ENCODE peak calls at places on chromosomes 7 and 10, in eight cellular contexts. U is A549, C is foreskin fibroblast, N is heart left ventricle, W is PC-9, F is adipocyte, B is HepG2, Q is cardiac fibroblast. K is an unnamed sample.
A peak's percentile ranks its signal among the peaks of the same experiment; 100 is the strongest.

GRCh38 chr7:1938788-1939433 is 268.8 kb downstream of the ELFN1 start:
- DNase-seq in F (no peak), N (peak; percentile 28), U (no peak), W (no peak), C (no peak), Q (no peak), B (no peak), K (no peak)

GRCh38 chr7:94050046-94050445 is 45.9 kb upstream of the BET1 start:
- DNase-seq in C (no peak), W (no peak), Q (no peak), F (no peak), N (no peak), U (no peak), B (no peak), K (no peak)

GRCh38 chr10:69089638-69090599 is 2.0 kb downstream of the SRGN start:
- DNase-seq in C (no peak), Q (peak; percentile 49), N (no peak), B (no peak), U (no peak), F (no peak), W (no peak), K (no peak)

GRCh38 chr10:16915308-16915707 is 98.1 kb upstream of the RSU1 start:
- DNase-seq in W (no peak), Q (no peak), B (no peak), N (no peak), U (no peak), F (no peak), C (no peak), K (no peak)

GRCh38 chr7:141737118-141737835 is 881 bp upstream of the SSBP1 start:
- DNase-seq in C (peak; percentile 4), N (no peak), U (peak; percentile 33), W (peak; percentile 35), Q (peak; percentile 19), B (peak; percentile 25), F (no peak), K (no peak)

GRCh38 chr10:121935702-121936101 is 7.9 kb upstream of the ATE1 start:
- DNase-seq in Q (no peak), C (peak; percentile 73), W (no peak), B (peak; percentile 96), U (peak; percentile 91), F (peak; percentile 57), N (no peak), K (no peak)

GRCh38 chr7:116329845-116330503 is 119.6 kb downstream of the TES start:
- DNase-seq in B (no peak), F (peak; percentile 42), Q (no peak), W (no peak), N (no peak), U (no peak), C (peak; percentile 59), K (no peak)

GRCh38 chr7:53642361-53642760 is 606.9 kb downstream of the POM121L12 start:
- DNase-seq in W (no peak), Q (no peak), U (no peak), F (no peak), C (no peak), B (no peak), N (no peak), K (no peak)

GRCh38 chr10:79322616-79323566 is 24.4 kb upstream of the PPIF start:
- DNase-seq in N (peak; percentile 51), C (peak; percentile 87), Q (peak; percentile 76), W (peak; percentile 75), B (no peak), F (peak; percentile 74), U (no peak), K (no peak)

GRCh38 chr7:43583424-43584199 is 704 bp downstream of the STK17A start:
- DNase-seq in U (peak; percentile 75), W (peak; percentile 73), Q (peak; percentile 56), F (peak; percentile 81), C (peak; percentile 77), B (peak; percentile 25), N (peak; percentile 86), K (no peak)

GRCh38 chr10:55631071-55631654 is 729.9 kb downstream of the ZWINT start:
- DNase-seq in U (peak; percentile 70), W (peak; percentile 80), F (peak; percentile 7), B (no peak), C (peak; percentile 1), Q (peak; percentile 18), N (peak; percentile 39), K (no peak)

GRCh38 chr7:90599892-90600555 is 3.9 kb downstream of the CDK14 start:
- DNase-seq in W (no peak), N (no peak), U (no peak), C (no peak), B (no peak), F (peak; percentile 53), Q (peak; percentile 74), K (no peak)

GRCh38 chr10:22338260-22338894 is 6.9 kb upstream of the SPAG6 start:
- DNase-seq in Q (no peak), F (no peak), B (no peak), C (no peak), U (no peak), N (no peak), W (no peak), K (no peak)

GRCh38 chr10:114967071-114967470 is 29.1 kb downstream of the TRUB1 start:
- DNase-seq in F (peak; percentile 60), W (no peak), N (no peak), U (no peak), Q (peak; percentile 77), C (no peak), B (peak; percentile 7), K (no peak)

GRCh38 chr10:9228770-9229169 is 1174.3 kb downstream of the GATA3 start:
- DNase-seq in B (no peak), U (no peak), N (no peak), C (peak; percentile 83), Q (no peak), W (peak; percentile 37), F (peak; percentile 63), K (no peak)

GRCh38 chr7:114081606-114082425 is 163.0 kb upstream of the PPP1R3A start:
- DNase-seq in N (no peak), C (peak; percentile 86), F (peak; percentile 79), Q (peak; percentile 70), W (peak; percentile 41), B (peak; percentile 16), U (peak; percentile 54), K (peak; percentile 7)

GRCh38 chr7:72334733-72335132 is 77.4 kb downstream of the CALN1 start:
- DNase-seq in B (no peak), N (no peak), Q (no peak), C (no peak), F (no peak), W (no peak), U (no peak), K (no peak)

GRCh38 chr10:93068411-93069244 is 5.1 kb upstream of the CYP26A1 start:
- DNase-seq in Q (peak; percentile 58), B (no peak), F (peak; percentile 59), W (no peak), C (peak; percentile 61), U (peak; percentile 57), N (no peak), K (no peak)

GRCh38 chr7:43648725-43649406 is 66.0 kb downstream of the STK17A start:
- DNase-seq in Q (peak; percentile 93), N (no peak), B (no peak), C (peak; percentile 71), W (no peak), U (no peak), F (peak; percentile 70), K (no peak)

GRCh38 chr7:25894002-25894901 is 257.7 kb upstream of the NFE2L3 start:
- DNase-seq in F (no peak), C (no peak), W (no peak), N (no peak), Q (no peak), U (peak; percentile 43), B (peak; percentile 45), K (no peak)

GRCh38 chr7:116522247-116522646 is 2.6 kb upstream of the CAV1 start:
- DNase-seq in C (peak; percentile 87), B (peak; percentile 10), U (peak; percentile 80), Q (peak; percentile 94), N (no peak), W (peak; percentile 32), F (peak; percentile 74), K (peak; percentile 63)

GRCh38 chr7:82441916-82442478 is 1.6 kb downstream of the CACNA2D1 start:
- DNase-seq in F (peak; percentile 41), W (no peak), U (peak; percentile 18), Q (peak; percentile 45), B (no peak), N (no peak), C (peak; percentile 35), K (no peak)

GRCh38 chr7:82444220-82445049 is 858 bp upstream of the CACNA2D1 start:
- DNase-seq in C (no peak), Q (no peak), F (no peak), N (no peak), W (no peak), B (no peak), U (peak; percentile 80), K (no peak)

GRCh38 chr7:82443044-82443800 is at the start of gene CACNA2D1:
- DNase-seq in Q (no peak), F (peak; percentile 81), N (peak; percentile 48), C (peak; percentile 77), B (no peak), U (no peak), W (peak; percentile 39), K (no peak)

GRCh38 chr7:82443801-82444219 is 233 bp upstream of the CACNA2D1 start:
- DNase-seq in B (no peak), U (peak; percentile 93), F (peak; percentile 92), Q (peak; percentile 91), C (peak; percentile 94), N (peak; percentile 91), W (peak; percentile 66), K (peak; percentile 47)

GRCh38 chr7:82442492-82443043 is 1.0 kb downstream of the CACNA2D1 start:
- DNase-seq in N (peak; percentile 28), B (no peak), W (no peak), Q (peak; percentile 36), U (peak; percentile 38), C (no peak), F (peak; percentile 59), K (no peak)
- H3K4me3 ChIP-seq in N (peak overlapping the region; percentile 82), B (no peak overlapping the region), W (peak overlapping the region; percentile 95), Q (peak overlapping the region; percentile 89), U (peak overlapping the region; percentile 91), C (peak overlapping the region; percentile 83), F (peak overlapping the region; percentile 96), K (peak overlapping the region; percentile 80)

GRCh38 chr7:28330384-28331070 is 81.8 kb upstream of the CREB5 start:
- DNase-seq in C (peak; percentile 44), N (no peak), F (no peak), B (no peak), W (no peak), Q (peak; percentile 25), U (no peak), K (no peak)
- H3K4me3 ChIP-seq in C (no peak overlapping the region), N (no peak overlapping the region), F (peak overlapping the region; percentile 58), B (no peak overlapping the region), W (no peak overlapping the region), Q (no peak overlapping the region), U (no peak overlapping the region), K (no peak overlapping the region)

DNA sequence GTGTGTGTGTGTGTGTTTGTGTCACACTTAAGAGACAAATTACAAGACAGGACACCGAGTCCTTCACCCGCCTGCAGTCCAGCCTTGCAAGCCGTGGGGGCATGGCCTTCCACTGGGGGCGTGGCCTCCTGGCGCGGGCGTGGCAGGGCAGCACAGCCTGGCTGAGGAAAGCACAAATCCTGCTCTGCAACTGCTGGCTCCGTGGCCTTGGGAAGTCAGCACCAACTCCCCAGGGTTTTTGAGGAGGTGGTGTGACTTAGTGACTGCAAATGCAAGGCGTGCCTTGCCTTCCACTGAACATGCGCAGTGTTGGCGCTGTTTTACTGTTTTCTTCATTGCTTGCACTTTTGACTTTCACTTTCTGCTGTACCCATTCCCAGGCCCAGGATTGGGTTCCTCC is 12.9 kb upstream of the BMS1 start:
- DNase-seq in Q (peak; percentile 16), N (no peak), C (no peak), W (peak; percentile 74), U (peak; percentile 44), F (no peak), B (no peak), K (no peak)
- H3K4me3 ChIP-seq in Q (no peak overlapping the region), N (no peak overlapping the region), C (no peak overlapping the region), W (peak overlapping the region; percentile 34), U (peak overlapping the region; percentile 36), F (no peak overlapping the region), B (peak overlapping the region; percentile 51), K (no peak overlapping the region)

GRCh38 chr7:5428470-5429252 is 5.0 kb upstream of the TNRC18 start:
- DNase-seq in B (peak; percentile 78), W (peak; percentile 77), N (peak; percentile 67), U (no peak), F (peak; percentile 89), C (peak; percentile 94), Q (peak; percentile 89), K (no peak)
- H3K4me3 ChIP-seq in B (peak overlapping the region; percentile 92), W (peak overlapping the region; percentile 96), N (peak overlapping the region; percentile 95), U (no peak overlapping the region), F (peak overlapping the region; percentile 95), C (peak overlapping the region; percentile 96), Q (peak overlapping the region; percentile 93), K (peak overlapping the region; percentile 86)

K was measured in AG04449.